ENCODE peak calls at places on chromosomes 7 and 10, in four cellular contexts. One of them, this sample, is unnamed.

GRCh38 chr10:6102128-6102527 is 13.3 kb downstream of the RBM17 start:
- DNase-seq in psoas muscle: no peak
- DNase-seq in MM.1S: no peak
- DNase-seq in AG10803: no peak
- DNase-seq in this sample: no peak

GRCh38 chr7:70193514-70193913 is 595.2 kb downstream of the AUTS2 start:
- DNase-seq in psoas muscle: no peak
- DNase-seq in MM.1S: peak
- DNase-seq in AG10803: peak
- DNase-seq in this sample: peak

GRCh38 chr10:17101257-17101909 is 28.2 kb downstream of the CUBN start:
- DNase-seq in psoas muscle: no peak
- DNase-seq in MM.1S: no peak
- DNase-seq in AG10803: no peak
- DNase-seq in this sample: no peak

GRCh38 chr10:13717936-13718772 is 131.4 kb downstream of the PRPF18 start:
- DNase-seq in psoas muscle: peak
- DNase-seq in MM.1S: peak
- DNase-seq in AG10803: peak
- DNase-seq in this sample: no peak

GRCh38 chr10:18216482-18216881 is 76.3 kb downstream of the CACNB2 start:
- DNase-seq in psoas muscle: no peak
- DNase-seq in MM.1S: no peak
- DNase-seq in AG10803: peak
- DNase-seq in this sample: no peak

GRCh38 chr10:127035827-127036226 is 130.6 kb downstream of the DOCK1 start:
- DNase-seq in psoas muscle: no peak
- DNase-seq in MM.1S: no peak
- DNase-seq in AG10803: no peak
- DNase-seq in this sample: no peak

GRCh38 chr7:55510621-55511020 is 61.7 kb downstream of the VOPP1 start:
- DNase-seq in psoas muscle: no peak
- DNase-seq in MM.1S: no peak
- DNase-seq in AG10803: no peak
- DNase-seq in this sample: no peak

GRCh38 chr7:37109853-37110252 is 338.8 kb downstream of the ELMO1 start:
- DNase-seq in psoas muscle: no peak
- DNase-seq in MM.1S: no peak
- DNase-seq in AG10803: no peak
- DNase-seq in this sample: no peak

GRCh38 chr10:111856631-111857030 is 326.9 kb downstream of the GPAM start:
- DNase-seq in psoas muscle: no peak
- DNase-seq in MM.1S: no peak
- DNase-seq in AG10803: peak
- DNase-seq in this sample: no peak
- TF ChIP-seq CTCF in psoas muscle: peak
- TF ChIP-seq CTCF in MM.1S: no peak
- TF ChIP-seq CTCF in AG10803: peak
- TF ChIP-seq CTCF in this sample: no peak

GRCh38 chr10:106711313-106711906 is 453.1 kb downstream of the SORCS1 start:
- DNase-seq in psoas muscle: peak
- DNase-seq in MM.1S: peak
- DNase-seq in AG10803: no peak
- DNase-seq in this sample: peak
- TF ChIP-seq CTCF in psoas muscle: peak
- TF ChIP-seq CTCF in MM.1S: peak
- TF ChIP-seq CTCF in AG10803: peak
- TF ChIP-seq CTCF in this sample: peak

GRCh38 chr10:43136432-43136831 is 1.8 kb upstream of the CSGALNACT2 start:
- DNase-seq in psoas muscle: no peak
- DNase-seq in MM.1S: no peak
- DNase-seq in AG10803: no peak
- DNase-seq in this sample: peak

GRCh38 chr10:43137971-43138756 is at the start of gene CSGALNACT2:
- DNase-seq in psoas muscle: peak
- DNase-seq in MM.1S: peak
- DNase-seq in AG10803: peak
- DNase-seq in this sample: peak

GRCh38 chr10:43136995-43137700 is 1.1 kb upstream of the CSGALNACT2 start:
- DNase-seq in psoas muscle: no peak
- DNase-seq in MM.1S: no peak
- DNase-seq in AG10803: peak
- DNase-seq in this sample: no peak

GRCh38 chr10:43138757-43139241 is 554 bp downstream of the CSGALNACT2 start:
- DNase-seq in psoas muscle: no peak
- DNase-seq in MM.1S: peak
- DNase-seq in AG10803: peak
- DNase-seq in this sample: peak

GRCh38 chr10:43137701-43137970 is 609 bp upstream of the CSGALNACT2 start:
- DNase-seq in psoas muscle: peak
- DNase-seq in MM.1S: peak
- DNase-seq in AG10803: peak
- DNase-seq in this sample: peak
- TF ChIP-seq CTCF in psoas muscle: no peak
- TF ChIP-seq CTCF in MM.1S: peak
- TF ChIP-seq CTCF in AG10803: no peak
- TF ChIP-seq CTCF in this sample: no peak

GRCh38 chr7:134612197-134612596 is 34.5 kb upstream of the BPGM start:
- DNase-seq in psoas muscle: no peak
- DNase-seq in MM.1S: peak
- DNase-seq in AG10803: no peak
- DNase-seq in this sample: no peak

GRCh38 chr7:134602921-134603394 is 43.7 kb upstream of the BPGM start:
- DNase-seq in psoas muscle: no peak
- DNase-seq in MM.1S: no peak
- DNase-seq in AG10803: peak
- DNase-seq in this sample: no peak

GRCh38 chr7:134611611-134612151 is 35.0 kb upstream of the BPGM start:
- DNase-seq in psoas muscle: no peak
- DNase-seq in MM.1S: no peak
- DNase-seq in AG10803: no peak
- DNase-seq in this sample: no peak

GRCh38 chr7:134601459-134601858 is 45.2 kb upstream of the BPGM start:
- DNase-seq in psoas muscle: no peak
- DNase-seq in MM.1S: no peak
- DNase-seq in AG10803: no peak
- DNase-seq in this sample: no peak

GRCh38 chr7:134605978-134606923 is 40.4 kb upstream of the BPGM start:
- DNase-seq in psoas muscle: peak
- DNase-seq in MM.1S: peak
- DNase-seq in AG10803: peak
- DNase-seq in this sample: peak
- TF ChIP-seq CTCF in psoas muscle: peak
- TF ChIP-seq CTCF in MM.1S: peak
- TF ChIP-seq CTCF in AG10803: peak
- TF ChIP-seq CTCF in this sample: peak

GRCh38 chr7:2244404-2244803 is 2.4 kb downstream of the NUDT1 start:
- DNase-seq in psoas muscle: no peak
- DNase-seq in MM.1S: no peak
- DNase-seq in AG10803: no peak
- DNase-seq in this sample: no peak

GRCh38 chr7:2243483-2243840 is 1.4 kb downstream of the NUDT1 start:
- DNase-seq in psoas muscle: no peak
- DNase-seq in MM.1S: no peak
- DNase-seq in AG10803: no peak
- DNase-seq in this sample: no peak

GRCh38 chr7:2241580-2242540 is at the start of the genes MRM2 and NUDT1:
- DNase-seq in psoas muscle: peak
- DNase-seq in MM.1S: peak
- DNase-seq in AG10803: peak
- DNase-seq in this sample: peak

GRCh38 chr7:2245883-2246679 is 4.1 kb downstream of the NUDT1 start:
- DNase-seq in psoas muscle: no peak
- DNase-seq in MM.1S: no peak
- DNase-seq in AG10803: no peak
- DNase-seq in this sample: no peak

GRCh38 chr7:2242541-2243482 is 786 bp downstream of the NUDT1 start:
- DNase-seq in psoas muscle: no peak
- DNase-seq in MM.1S: peak
- DNase-seq in AG10803: no peak
- DNase-seq in this sample: no peak
- TF ChIP-seq CTCF in psoas muscle: no peak
- TF ChIP-seq CTCF in MM.1S: no peak
- TF ChIP-seq CTCF in AG10803: peak
- TF ChIP-seq CTCF in this sample: no peak

GRCh38 chr10:2993636-2994035 is 73.7 kb upstream of the PFKP start:
- DNase-seq in psoas muscle: no peak
- DNase-seq in MM.1S: no peak
- DNase-seq in AG10803: no peak
- DNase-seq in this sample: no peak

GRCh38 chr10:2990764-2991163 is 76.6 kb upstream of the PFKP start:
- DNase-seq in psoas muscle: no peak
- DNase-seq in MM.1S: no peak
- DNase-seq in AG10803: no peak
- DNase-seq in this sample: no peak

GRCh38 chr10:2989292-2989947 is 77.9 kb upstream of the PFKP start:
- DNase-seq in psoas muscle: no peak
- DNase-seq in MM.1S: no peak
- DNase-seq in AG10803: no peak
- DNase-seq in this sample: no peak

GRCh38 chr10:2994562-2994961 is 72.8 kb upstream of the PFKP start:
- DNase-seq in psoas muscle: no peak
- DNase-seq in MM.1S: no peak
- DNase-seq in AG10803: peak
- DNase-seq in this sample: no peak

GRCh38 chr10:2992401-2993198 is 74.7 kb upstream of the PFKP start:
- DNase-seq in psoas muscle: no peak
- DNase-seq in MM.1S: no peak
- DNase-seq in AG10803: no peak
- DNase-seq in this sample: no peak
- TF ChIP-seq CTCF in psoas muscle: no peak
- TF ChIP-seq CTCF in MM.1S: no peak
- TF ChIP-seq CTCF in AG10803: peak
- TF ChIP-seq CTCF in this sample: no peak

GRCh38 chr10:77637986-77638765 is 568 bp upstream of the KCNMA1 start:
- DNase-seq in psoas muscle: peak
- DNase-seq in MM.1S: no peak
- DNase-seq in AG10803: peak
- DNase-seq in this sample: peak
- TF ChIP-seq CTCF in psoas muscle: no peak
- TF ChIP-seq CTCF in MM.1S: no peak
- TF ChIP-seq CTCF in AG10803: no peak
- TF ChIP-seq CTCF in this sample: no peak

GRCh38 chr7:42097756-42098155 is 139.3 kb downstream of the GLI3 start:
- DNase-seq in psoas muscle: no peak
- DNase-seq in MM.1S: no peak
- DNase-seq in AG10803: peak
- DNase-seq in this sample: no peak
- TF ChIP-seq CTCF in psoas muscle: no peak
- TF ChIP-seq CTCF in MM.1S: no peak
- TF ChIP-seq CTCF in AG10803: peak
- TF ChIP-seq CTCF in this sample: no peak